ENCODE peak calls at places on chromosomes 2 and 18, in ten cellular contexts. One of them, this sample, is unnamed.
A peak's percentile ranks its signal among the peaks of the same experiment; 100 is the strongest.

GRCh38 chr2:45182667-45183620 is 173.7 kb upstream of the SIX2 start:
- DNase-seq in GM23338: no peak
- DNase-seq in mesothelial cell of epicardium: no peak
- DNase-seq in WTC11: no peak
- DNase-seq in neural crest cell: no peak
- DNase-seq in K562: no peak
- DNase-seq in heart right ventricle: no peak
- DNase-seq in AG10803: peak; percentile 87
- DNase-seq in kidney epithelial cell: no peak
- DNase-seq in astrocyte of the spinal cord: no peak
- DNase-seq in this sample: no peak

GRCh38 chr2:152861349-152861942 is 143.0 kb downstream of the ARL6IP6 start:
- DNase-seq in AG10803: peak; percentile 14
- DNase-seq in GM23338: peak; percentile 79
- DNase-seq in astrocyte of the spinal cord: peak; percentile 3
- DNase-seq in heart right ventricle: no peak
- DNase-seq in WTC11: peak; percentile 60
- DNase-seq in neural crest cell: peak; percentile 45
- DNase-seq in kidney epithelial cell: no peak
- DNase-seq in mesothelial cell of epicardium: no peak
- DNase-seq in K562: peak; percentile 58
- DNase-seq in this sample: peak; percentile 28

GRCh38 chr2:168278424-168278888 is 31.1 kb upstream of the STK39 start:
- DNase-seq in K562: no peak
- DNase-seq in neural crest cell: no peak
- DNase-seq in mesothelial cell of epicardium: no peak
- DNase-seq in AG10803: peak; percentile 51
- DNase-seq in WTC11: no peak
- DNase-seq in kidney epithelial cell: peak; percentile 41
- DNase-seq in heart right ventricle: no peak
- DNase-seq in GM23338: no peak
- DNase-seq in astrocyte of the spinal cord: peak; percentile 78
- DNase-seq in this sample: no peak

GRCh38 chr2:66445781-66446177 is 10.9 kb downstream of the MEIS1 start:
- DNase-seq in astrocyte of the spinal cord: peak; percentile 64
- DNase-seq in heart right ventricle: peak; percentile 36
- DNase-seq in neural crest cell: no peak
- DNase-seq in GM23338: peak; percentile 78
- DNase-seq in K562: no peak
- DNase-seq in AG10803: peak; percentile 47
- DNase-seq in WTC11: peak; percentile 62
- DNase-seq in mesothelial cell of epicardium: no peak
- DNase-seq in kidney epithelial cell: no peak
- DNase-seq in this sample: no peak

GRCh38 chr18:31684279-31685096 is at the start of gene B4GALT6:
- DNase-seq in WTC11: peak; percentile 80
- DNase-seq in K562: peak; percentile 16
- DNase-seq in GM23338: peak; percentile 84
- DNase-seq in mesothelial cell of epicardium: peak; percentile 61
- DNase-seq in AG10803: peak; percentile 6
- DNase-seq in neural crest cell: peak; percentile 61
- DNase-seq in kidney epithelial cell: no peak
- DNase-seq in heart right ventricle: peak; percentile 30
- DNase-seq in astrocyte of the spinal cord: peak; percentile 43
- DNase-seq in this sample: peak; percentile 82

GRCh38 chr2:97716695-97717617 is 3.6 kb downstream of the ZAP70 start:
- DNase-seq in WTC11: no peak
- DNase-seq in GM23338: no peak
- DNase-seq in astrocyte of the spinal cord: no peak
- DNase-seq in mesothelial cell of epicardium: no peak
- DNase-seq in AG10803: no peak
- DNase-seq in heart right ventricle: no peak
- DNase-seq in kidney epithelial cell: no peak
- DNase-seq in neural crest cell: no peak
- DNase-seq in K562: no peak
- DNase-seq in this sample: no peak

GRCh38 chr2:25201265-25201664 is 32.9 kb upstream of the POMC start:
- DNase-seq in WTC11: peak; percentile 26
- DNase-seq in heart right ventricle: no peak
- DNase-seq in K562: peak; percentile 53
- DNase-seq in kidney epithelial cell: no peak
- DNase-seq in mesothelial cell of epicardium: no peak
- DNase-seq in AG10803: no peak
- DNase-seq in GM23338: peak; percentile 62
- DNase-seq in astrocyte of the spinal cord: no peak
- DNase-seq in neural crest cell: no peak
- DNase-seq in this sample: peak; percentile 36

GRCh38 chr2:227545990-227546389 is 52.7 kb upstream of the SCYGR2 start:
- DNase-seq in astrocyte of the spinal cord: no peak
- DNase-seq in heart right ventricle: no peak
- DNase-seq in WTC11: peak; percentile 28
- DNase-seq in mesothelial cell of epicardium: no peak
- DNase-seq in neural crest cell: no peak
- DNase-seq in GM23338: peak; percentile 33
- DNase-seq in K562: no peak
- DNase-seq in AG10803: no peak
- DNase-seq in kidney epithelial cell: no peak
- DNase-seq in this sample: no peak

GRCh38 chr2:85496481-85496880 is 42.5 kb upstream of the MAT2A start:
- DNase-seq in mesothelial cell of epicardium: no peak
- DNase-seq in heart right ventricle: no peak
- DNase-seq in K562: no peak
- DNase-seq in WTC11: no peak
- DNase-seq in kidney epithelial cell: no peak
- DNase-seq in GM23338: no peak
- DNase-seq in astrocyte of the spinal cord: no peak
- DNase-seq in neural crest cell: no peak
- DNase-seq in AG10803: no peak
- DNase-seq in this sample: no peak

DNA sequence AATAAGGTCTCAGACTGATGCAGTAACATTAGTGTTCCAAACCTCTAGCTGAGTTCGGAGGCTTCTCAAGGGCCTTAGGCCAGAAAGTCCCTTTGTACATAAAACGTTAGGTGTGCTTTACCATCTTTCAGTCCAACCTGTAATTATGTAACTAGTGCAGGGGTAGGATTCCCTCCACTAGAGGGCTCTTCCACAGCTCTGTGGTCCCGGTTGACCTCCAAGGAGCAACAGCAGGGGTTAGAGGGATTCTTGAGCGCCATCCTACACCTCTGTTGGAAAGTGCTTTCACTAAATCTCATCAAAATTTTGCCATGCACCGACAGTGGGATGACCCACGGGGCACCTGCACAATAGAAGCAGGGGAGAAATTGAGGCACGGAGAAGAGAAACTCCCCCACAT is 155.8 kb upstream of the LRP1B start:
- DNase-seq in WTC11: peak; percentile 48
- DNase-seq in astrocyte of the spinal cord: no peak
- DNase-seq in K562: peak; percentile 5
- DNase-seq in GM23338: peak; percentile 89
- DNase-seq in kidney epithelial cell: no peak
- DNase-seq in neural crest cell: peak; percentile 5
- DNase-seq in AG10803: no peak
- DNase-seq in mesothelial cell of epicardium: no peak
- DNase-seq in heart right ventricle: no peak
- DNase-seq in this sample: peak; percentile 11
- TF ChIP-seq CTCF in WTC11: peak; percentile 74
- TF ChIP-seq CTCF in astrocyte of the spinal cord: peak; percentile 36
- TF ChIP-seq CTCF in K562: no peak
- TF ChIP-seq CTCF in GM23338: peak; percentile 89
- TF ChIP-seq CTCF in kidney epithelial cell: peak; percentile 53
- TF ChIP-seq CTCF in neural crest cell: peak; percentile 60
- TF ChIP-seq CTCF in AG10803: no peak
- TF ChIP-seq CTCF in mesothelial cell of epicardium: no peak
- TF ChIP-seq CTCF in heart right ventricle: peak; percentile 8
- TF ChIP-seq CTCF in this sample: no peak

GRCh38 chr18:22378672-22379282 is 38.9 kb downstream of the CTAGE1 start:
- DNase-seq in WTC11: peak; percentile 39
- DNase-seq in K562: peak; percentile 20
- DNase-seq in GM23338: peak; percentile 69
- DNase-seq in AG10803: peak; percentile 27
- DNase-seq in heart right ventricle: peak; percentile 14
- DNase-seq in astrocyte of the spinal cord: peak; percentile 11
- DNase-seq in kidney epithelial cell: no peak
- DNase-seq in neural crest cell: peak; percentile 7
- DNase-seq in mesothelial cell of epicardium: no peak
- DNase-seq in this sample: no peak
- TF ChIP-seq CTCF in WTC11: peak; percentile 52
- TF ChIP-seq CTCF in K562: peak; percentile 23
- TF ChIP-seq CTCF in GM23338: peak; percentile 51
- TF ChIP-seq CTCF in AG10803: peak; percentile 53
- TF ChIP-seq CTCF in heart right ventricle: peak; percentile 53
- TF ChIP-seq CTCF in astrocyte of the spinal cord: peak; percentile 51
- TF ChIP-seq CTCF in kidney epithelial cell: peak; percentile 74
- TF ChIP-seq CTCF in neural crest cell: peak; percentile 58
- TF ChIP-seq CTCF in mesothelial cell of epicardium: no peak
- TF ChIP-seq CTCF in this sample: no peak

GRCh38 chr2:177262137-177262536 is 2.4 kb downstream of the NFE2L2 start:
- DNase-seq in GM23338: no peak
- DNase-seq in astrocyte of the spinal cord: no peak
- DNase-seq in WTC11: no peak
- DNase-seq in mesothelial cell of epicardium: no peak
- DNase-seq in neural crest cell: no peak
- DNase-seq in AG10803: no peak
- DNase-seq in heart right ventricle: no peak
- DNase-seq in kidney epithelial cell: no peak
- DNase-seq in K562: no peak
- DNase-seq in this sample: no peak

GRCh38 chr2:177258059-177258458 is 6.5 kb downstream of the NFE2L2 start:
- DNase-seq in GM23338: no peak
- DNase-seq in mesothelial cell of epicardium: no peak
- DNase-seq in astrocyte of the spinal cord: no peak
- DNase-seq in neural crest cell: no peak
- DNase-seq in K562: no peak
- DNase-seq in WTC11: no peak
- DNase-seq in heart right ventricle: no peak
- DNase-seq in kidney epithelial cell: no peak
- DNase-seq in AG10803: no peak
- DNase-seq in this sample: no peak

GRCh38 chr2:177261115-177261779 is 3.3 kb downstream of the NFE2L2 start:
- DNase-seq in WTC11: no peak
- DNase-seq in neural crest cell: no peak
- DNase-seq in mesothelial cell of epicardium: no peak
- DNase-seq in AG10803: peak; percentile 44
- DNase-seq in astrocyte of the spinal cord: no peak
- DNase-seq in GM23338: no peak
- DNase-seq in K562: no peak
- DNase-seq in kidney epithelial cell: no peak
- DNase-seq in heart right ventricle: no peak
- DNase-seq in this sample: no peak

GRCh38 chr2:177262958-177263450 is 1.5 kb downstream of the NFE2L2 start:
- DNase-seq in K562: no peak
- DNase-seq in GM23338: no peak
- DNase-seq in heart right ventricle: no peak
- DNase-seq in AG10803: no peak
- DNase-seq in mesothelial cell of epicardium: no peak
- DNase-seq in neural crest cell: no peak
- DNase-seq in kidney epithelial cell: no peak
- DNase-seq in WTC11: no peak
- DNase-seq in astrocyte of the spinal cord: no peak
- DNase-seq in this sample: no peak

DNA sequence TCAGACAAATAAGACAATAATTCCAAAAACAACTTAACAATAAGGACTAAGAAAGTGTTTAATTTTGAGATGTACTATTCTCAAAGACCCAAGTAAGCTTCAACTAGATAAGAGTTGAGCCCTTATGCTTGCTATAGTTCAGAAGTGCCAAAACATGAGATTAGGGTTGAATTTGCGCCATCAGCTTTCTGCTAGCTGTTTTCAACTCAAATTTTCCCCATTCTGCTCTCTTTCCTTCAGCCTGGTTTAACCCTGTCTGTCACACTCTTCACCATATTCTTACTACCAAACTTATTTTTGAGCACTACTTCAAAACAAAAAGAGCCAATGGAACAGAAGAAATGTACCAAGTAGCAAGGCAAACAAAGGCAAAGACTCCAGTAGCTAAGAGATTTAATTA is 4.1 kb downstream of the NFE2L2 start:
- DNase-seq in neural crest cell: no peak
- DNase-seq in K562: no peak
- DNase-seq in heart right ventricle: no peak
- DNase-seq in WTC11: no peak
- DNase-seq in GM23338: no peak
- DNase-seq in kidney epithelial cell: no peak
- DNase-seq in mesothelial cell of epicardium: no peak
- DNase-seq in AG10803: no peak
- DNase-seq in astrocyte of the spinal cord: no peak
- DNase-seq in this sample: no peak
- TF ChIP-seq CTCF in neural crest cell: no peak
- TF ChIP-seq CTCF in K562: no peak
- TF ChIP-seq CTCF in heart right ventricle: no peak
- TF ChIP-seq CTCF in WTC11: no peak
- TF ChIP-seq CTCF in GM23338: no peak
- TF ChIP-seq CTCF in kidney epithelial cell: no peak
- TF ChIP-seq CTCF in mesothelial cell of epicardium: no peak
- TF ChIP-seq CTCF in AG10803: no peak
- TF ChIP-seq CTCF in astrocyte of the spinal cord: no peak
- TF ChIP-seq CTCF in this sample: no peak

GRCh38 chr18:66548747-66549146 is 55.1 kb downstream of the CDH19 start:
- DNase-seq in mesothelial cell of epicardium: no peak
- DNase-seq in AG10803: no peak
- DNase-seq in astrocyte of the spinal cord: no peak
- DNase-seq in kidney epithelial cell: no peak
- DNase-seq in K562: no peak
- DNase-seq in GM23338: peak; percentile 82
- DNase-seq in neural crest cell: no peak
- DNase-seq in WTC11: no peak
- DNase-seq in heart right ventricle: no peak
- DNase-seq in this sample: peak; percentile 23
- TF ChIP-seq CTCF in mesothelial cell of epicardium: peak; percentile 14
- TF ChIP-seq CTCF in AG10803: no peak
- TF ChIP-seq CTCF in astrocyte of the spinal cord: no peak
- TF ChIP-seq CTCF in kidney epithelial cell: no peak
- TF ChIP-seq CTCF in K562: no peak
- TF ChIP-seq CTCF in GM23338: peak; percentile 96
- TF ChIP-seq CTCF in neural crest cell: peak; percentile 29
- TF ChIP-seq CTCF in WTC11: peak; percentile 60
- TF ChIP-seq CTCF in heart right ventricle: no peak
- TF ChIP-seq CTCF in this sample: no peak

DNA sequence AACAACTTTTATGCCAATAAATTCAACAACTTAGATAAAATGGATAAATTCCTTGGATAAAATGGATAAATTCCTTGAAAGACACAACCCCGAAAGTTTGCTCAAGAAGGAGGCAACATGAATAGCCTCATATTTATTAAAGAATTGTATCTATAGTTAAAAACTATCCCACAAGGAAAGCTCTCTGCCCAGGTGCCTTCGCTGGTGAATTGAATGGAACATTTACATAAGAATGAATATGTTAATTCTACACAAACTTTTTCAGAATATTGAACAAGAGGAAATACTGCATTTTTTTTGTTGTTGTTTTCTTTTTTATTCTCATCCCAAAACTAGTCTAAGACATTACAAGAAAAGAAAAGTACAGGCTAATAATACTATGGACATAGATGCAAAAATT is 805.3 kb upstream of the RAB6C start:
- DNase-seq in astrocyte of the spinal cord: no peak
- DNase-seq in neural crest cell: no peak
- DNase-seq in K562: no peak
- DNase-seq in AG10803: no peak
- DNase-seq in GM23338: peak; percentile 58
- DNase-seq in heart right ventricle: no peak
- DNase-seq in mesothelial cell of epicardium: no peak
- DNase-seq in WTC11: no peak
- DNase-seq in kidney epithelial cell: no peak
- DNase-seq in this sample: no peak
- TF ChIP-seq CTCF in astrocyte of the spinal cord: no peak
- TF ChIP-seq CTCF in neural crest cell: no peak
- TF ChIP-seq CTCF in K562: no peak
- TF ChIP-seq CTCF in AG10803: no peak
- TF ChIP-seq CTCF in GM23338: no peak
- TF ChIP-seq CTCF in heart right ventricle: no peak
- TF ChIP-seq CTCF in mesothelial cell of epicardium: no peak
- TF ChIP-seq CTCF in WTC11: no peak
- TF ChIP-seq CTCF in kidney epithelial cell: no peak
- TF ChIP-seq CTCF in this sample: no peak

GRCh38 chr2:101038455-101039255 is 36.6 kb downstream of the RPL31 start:
- DNase-seq in AG10803: peak; percentile 11
- DNase-seq in mesothelial cell of epicardium: no peak
- DNase-seq in K562: peak; percentile 36
- DNase-seq in astrocyte of the spinal cord: no peak
- DNase-seq in heart right ventricle: no peak
- DNase-seq in neural crest cell: no peak
- DNase-seq in WTC11: peak; percentile 66
- DNase-seq in GM23338: peak; percentile 62
- DNase-seq in kidney epithelial cell: no peak
- DNase-seq in this sample: no peak
- TF ChIP-seq CTCF in AG10803: peak; percentile 47
- TF ChIP-seq CTCF in mesothelial cell of epicardium: peak; percentile 33
- TF ChIP-seq CTCF in K562: peak; percentile 63
- TF ChIP-seq CTCF in astrocyte of the spinal cord: peak; percentile 54
- TF ChIP-seq CTCF in heart right ventricle: peak; percentile 52
- TF ChIP-seq CTCF in neural crest cell: peak; percentile 57
- TF ChIP-seq CTCF in WTC11: peak; percentile 79
- TF ChIP-seq CTCF in GM23338: peak; percentile 86
- TF ChIP-seq CTCF in kidney epithelial cell: peak; percentile 61
- TF ChIP-seq CTCF in this sample: peak; percentile 35

This sample was measured in GM13976.